ENCODE peak calls at places on chromosomes 3 and 15, in eight cellular contexts. I, M, F, Y, Q, O, V and G are unnamed samples.

GRCh38 chr3:123071146-123071545 is 4.3 kb downstream of the PDIA5 start:
- DNase-seq in F (no peak), Q (peak; percentile 47), I (no peak), Y (no peak), V (no peak), O (no peak), M (no peak), G (no peak)

GRCh38 chr3:43153189-43154083 is 47.6 kb upstream of the POMGNT2 start:
- DNase-seq in O (peak; percentile 21), I (peak; percentile 64), Y (no peak), F (peak; percentile 74), Q (peak; percentile 7), M (peak; percentile 57), V (peak; percentile 89), G (no peak)

GRCh38 chr3:162492446-162493081 is 996.0 kb downstream of the OTOL1 start:
- DNase-seq in M (no peak), V (no peak), O (peak; percentile 34), F (peak; percentile 83), I (peak; percentile 78), Y (no peak), Q (peak; percentile 79), G (no peak)

GRCh38 chr3:88712552-88712951 is 394.9 kb upstream of the EPHA3 start:
- DNase-seq in F (no peak), I (no peak), O (no peak), V (no peak), Y (no peak), M (no peak), Q (no peak), G (no peak)

GRCh38 chr3:117752984-117753717 is 1043.6 kb downstream of the TUSC7 start:
- DNase-seq in Q (peak; percentile 13), V (no peak), O (no peak), F (no peak), M (no peak), Y (no peak), I (peak; percentile 5), G (no peak)

GRCh38 chr3:39000008-39000450 is 51.7 kb downstream of the SCN11A start:
- DNase-seq in Y (no peak), M (no peak), Q (peak; percentile 79), F (peak; percentile 80), V (no peak), O (peak; percentile 66), I (peak; percentile 74), G (peak; percentile 64)

GRCh38 chr15:86610038-86610437 is 530.4 kb downstream of the AGBL1 start:
- DNase-seq in Q (no peak), V (no peak), F (no peak), O (no peak), M (no peak), I (no peak), Y (no peak), G (no peak)

GRCh38 chr15:89127054-89127702 is 38.9 kb downstream of the ABHD2 start:
- DNase-seq in I (no peak), Y (peak; percentile 13), M (no peak), V (peak; percentile 75), O (no peak), F (no peak), Q (peak; percentile 46), G (no peak)

GRCh38 chr15:76339302-76340197 is 3.0 kb downstream of the ISL2 start:
- DNase-seq in Q (peak; percentile 54), Y (no peak), M (no peak), V (no peak), O (no peak), I (peak; percentile 16), F (peak; percentile 55), G (peak; percentile 29)

GRCh38 chr3:37384117-37384516 is 209.7 kb upstream of the LRRFIP2 start:
- DNase-seq in Q (no peak), O (no peak), Y (no peak), F (no peak), V (no peak), M (no peak), I (no peak), G (no peak)